ENCODE peak calls at places on chromosomes 12 and 14, in eight cellular contexts. One of them, this sample, is unnamed.

GRCh38 chr14:94646481-94646880 is 34.3 kb downstream of the SERPINA3 start:
- DNase-seq in HCT116: peak; percentile 40
- DNase-seq in mammary epithelial cell: peak; percentile 38
- DNase-seq in PC-9: no peak
- DNase-seq in mucosa of descending colon: no peak
- DNase-seq in AG10803: peak; percentile 3
- DNase-seq in HL-60: no peak
- DNase-seq in heart left ventricle: no peak
- DNase-seq in this sample: no peak

GRCh38 chr12:108832730-108833354 is 24.5 kb downstream of the SSH1 start:
- DNase-seq in heart left ventricle: no peak
- DNase-seq in HCT116: no peak
- DNase-seq in mammary epithelial cell: peak; percentile 69
- DNase-seq in PC-9: peak; percentile 45
- DNase-seq in HL-60: no peak
- DNase-seq in mucosa of descending colon: no peak
- DNase-seq in AG10803: peak; percentile 97
- DNase-seq in this sample: no peak

GRCh38 chr14:102646615-102647014 is 54.2 kb downstream of the RCOR1 start:
- DNase-seq in heart left ventricle: no peak
- DNase-seq in HL-60: no peak
- DNase-seq in AG10803: peak; percentile 8
- DNase-seq in PC-9: no peak
- DNase-seq in HCT116: no peak
- DNase-seq in mammary epithelial cell: no peak
- DNase-seq in mucosa of descending colon: no peak
- DNase-seq in this sample: no peak

GRCh38 chr12:6946033-6946919 is 2.5 kb downstream of the C12orf57 start:
- DNase-seq in mammary epithelial cell: peak; percentile 97
- DNase-seq in HCT116: peak; percentile 96
- DNase-seq in AG10803: no peak
- DNase-seq in PC-9: peak; percentile 100
- DNase-seq in HL-60: peak; percentile 86
- DNase-seq in mucosa of descending colon: peak; percentile 95
- DNase-seq in heart left ventricle: peak; percentile 79
- DNase-seq in this sample: peak; percentile 87

GRCh38 chr14:24780278-24780677 is 146.3 kb upstream of the GZMB start:
- DNase-seq in heart left ventricle: no peak
- DNase-seq in AG10803: no peak
- DNase-seq in mucosa of descending colon: no peak
- DNase-seq in HCT116: no peak
- DNase-seq in HL-60: no peak
- DNase-seq in mammary epithelial cell: no peak
- DNase-seq in PC-9: no peak
- DNase-seq in this sample: no peak

GRCh38 chr14:99603471-99603933 is 505 bp downstream of the CCDC85C start:
- DNase-seq in PC-9: no peak
- DNase-seq in AG10803: peak; percentile 43
- DNase-seq in mucosa of descending colon: peak; percentile 42
- DNase-seq in HCT116: no peak
- DNase-seq in heart left ventricle: no peak
- DNase-seq in mammary epithelial cell: peak; percentile 62
- DNase-seq in HL-60: no peak
- DNase-seq in this sample: peak; percentile 48

GRCh38 chr12:109192358-109192757 is 76.0 kb downstream of the ACACB start:
- DNase-seq in HL-60: no peak
- DNase-seq in PC-9: peak; percentile 26
- DNase-seq in mammary epithelial cell: peak; percentile 83
- DNase-seq in mucosa of descending colon: no peak
- DNase-seq in heart left ventricle: no peak
- DNase-seq in AG10803: peak; percentile 89
- DNase-seq in HCT116: no peak
- DNase-seq in this sample: no peak

GRCh38 chr14:72024504-72024903 is 92.3 kb downstream of the RGS6 start:
- DNase-seq in AG10803: no peak
- DNase-seq in HCT116: no peak
- DNase-seq in mammary epithelial cell: no peak
- DNase-seq in PC-9: no peak
- DNase-seq in heart left ventricle: no peak
- DNase-seq in mucosa of descending colon: no peak
- DNase-seq in HL-60: no peak
- DNase-seq in this sample: no peak

GRCh38 chr14:26187996-26188605 is 409.7 kb downstream of the NOVA1 start:
- DNase-seq in HCT116: no peak
- DNase-seq in HL-60: no peak
- DNase-seq in mucosa of descending colon: no peak
- DNase-seq in mammary epithelial cell: no peak
- DNase-seq in AG10803: peak; percentile 7
- DNase-seq in PC-9: no peak
- DNase-seq in heart left ventricle: no peak
- DNase-seq in this sample: no peak

GRCh38 chr14:26190644-26191043 is 407.2 kb downstream of the NOVA1 start:
- DNase-seq in heart left ventricle: no peak
- DNase-seq in mammary epithelial cell: no peak
- DNase-seq in PC-9: no peak
- DNase-seq in mucosa of descending colon: no peak
- DNase-seq in HL-60: no peak
- DNase-seq in HCT116: no peak
- DNase-seq in AG10803: no peak
- DNase-seq in this sample: no peak

GRCh38 chr14:26191666-26192065 is 406.2 kb downstream of the NOVA1 start:
- DNase-seq in HL-60: no peak
- DNase-seq in HCT116: no peak
- DNase-seq in PC-9: no peak
- DNase-seq in mammary epithelial cell: no peak
- DNase-seq in heart left ventricle: no peak
- DNase-seq in AG10803: no peak
- DNase-seq in mucosa of descending colon: no peak
- DNase-seq in this sample: no peak

GRCh38 chr14:26194816-26195215 is 403.0 kb downstream of the NOVA1 start:
- DNase-seq in AG10803: no peak
- DNase-seq in HL-60: no peak
- DNase-seq in mammary epithelial cell: no peak
- DNase-seq in HCT116: no peak
- DNase-seq in PC-9: no peak
- DNase-seq in mucosa of descending colon: no peak
- DNase-seq in heart left ventricle: no peak
- DNase-seq in this sample: no peak

DNA sequence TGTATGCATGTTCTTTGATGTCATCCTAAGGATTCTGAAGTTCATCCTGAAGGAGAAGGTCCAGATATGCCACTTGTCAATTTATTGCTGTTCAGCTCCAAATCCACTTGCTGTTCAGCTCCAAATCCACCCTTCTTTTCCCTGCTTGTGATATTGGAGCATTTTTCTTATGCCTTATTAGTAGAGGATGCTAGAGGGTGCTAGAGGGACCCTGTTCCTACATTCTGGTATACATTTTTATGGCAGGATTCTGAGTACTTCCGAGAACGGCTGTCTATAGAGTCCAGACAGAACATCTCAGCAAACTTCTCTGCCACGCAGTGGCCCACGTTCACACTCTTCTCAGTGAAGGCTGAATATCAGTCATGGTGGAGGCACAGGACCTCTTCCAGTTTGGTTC is 406.7 kb downstream of the NOVA1 start:
- DNase-seq in heart left ventricle: no peak
- DNase-seq in AG10803: no peak
- DNase-seq in HCT116: no peak
- DNase-seq in mucosa of descending colon: no peak
- DNase-seq in mammary epithelial cell: no peak
- DNase-seq in HL-60: no peak
- DNase-seq in PC-9: no peak
- DNase-seq in this sample: no peak
- TF ChIP-seq CTCF in heart left ventricle: no peak
- TF ChIP-seq CTCF in AG10803: peak; percentile 6
- TF ChIP-seq CTCF in HCT116: no peak
- TF ChIP-seq CTCF in mucosa of descending colon: no peak
- TF ChIP-seq CTCF in mammary epithelial cell: no peak
- TF ChIP-seq CTCF in HL-60: no peak
- TF ChIP-seq CTCF in PC-9: no peak
- TF ChIP-seq CTCF in this sample: no peak

GRCh38 chr12:4164591-4165558 is 108.7 kb upstream of the CCND2 start:
- DNase-seq in HCT116: no peak
- DNase-seq in HL-60: no peak
- DNase-seq in heart left ventricle: peak; percentile 78
- DNase-seq in AG10803: peak; percentile 49
- DNase-seq in PC-9: no peak
- DNase-seq in mammary epithelial cell: peak; percentile 57
- DNase-seq in mucosa of descending colon: peak; percentile 50
- DNase-seq in this sample: peak; percentile 78
- H3K4me3 ChIP-seq in HCT116: no peak overlapping the region
- H3K4me3 ChIP-seq in HL-60: no peak overlapping the region
- H3K4me3 ChIP-seq in heart left ventricle: peak overlapping the region; percentile 36
- H3K4me3 ChIP-seq in AG10803: peak overlapping the region; percentile 41
- H3K4me3 ChIP-seq in PC-9: no peak overlapping the region
- H3K4me3 ChIP-seq in mammary epithelial cell: peak overlapping the region; percentile 16
- H3K4me3 ChIP-seq in mucosa of descending colon: no peak overlapping the region
- H3K4me3 ChIP-seq in this sample: peak overlapping the region; percentile 53

GRCh38 chr14:33323979-33324378 is 385.3 kb downstream of the NPAS3 start:
- DNase-seq in heart left ventricle: no peak
- DNase-seq in AG10803: no peak
- DNase-seq in HL-60: no peak
- DNase-seq in mucosa of descending colon: no peak
- DNase-seq in mammary epithelial cell: no peak
- DNase-seq in HCT116: no peak
- DNase-seq in PC-9: no peak
- DNase-seq in this sample: no peak
- TF ChIP-seq CTCF in heart left ventricle: no peak
- TF ChIP-seq CTCF in AG10803: no peak
- TF ChIP-seq CTCF in HL-60: no peak
- TF ChIP-seq CTCF in mucosa of descending colon: no peak
- TF ChIP-seq CTCF in mammary epithelial cell: no peak
- TF ChIP-seq CTCF in HCT116: no peak
- TF ChIP-seq CTCF in PC-9: no peak
- TF ChIP-seq CTCF in this sample: no peak

GRCh38 chr12:132764231-132764630 is 2.6 kb upstream of the ANKLE2 start:
- DNase-seq in HCT116: no peak
- DNase-seq in HL-60: no peak
- DNase-seq in mammary epithelial cell: no peak
- DNase-seq in AG10803: no peak
- DNase-seq in mucosa of descending colon: no peak
- DNase-seq in PC-9: no peak
- DNase-seq in heart left ventricle: peak; percentile 53
- DNase-seq in this sample: no peak

GRCh38 chr12:132765366-132765765 is 3.7 kb upstream of the ANKLE2 start:
- DNase-seq in AG10803: no peak
- DNase-seq in mucosa of descending colon: no peak
- DNase-seq in HL-60: no peak
- DNase-seq in heart left ventricle: peak; percentile 6
- DNase-seq in mammary epithelial cell: no peak
- DNase-seq in PC-9: no peak
- DNase-seq in HCT116: no peak
- DNase-seq in this sample: no peak

GRCh38 chr12:132766380-132767085 is 4.9 kb upstream of the ANKLE2 start:
- DNase-seq in HCT116: no peak
- DNase-seq in HL-60: no peak
- DNase-seq in heart left ventricle: peak; percentile 86
- DNase-seq in PC-9: no peak
- DNase-seq in mammary epithelial cell: no peak
- DNase-seq in mucosa of descending colon: peak; percentile 67
- DNase-seq in AG10803: peak; percentile 11
- DNase-seq in this sample: no peak

GRCh38 chr12:132761911-132762583 is 415 bp upstream of the ANKLE2 start:
- DNase-seq in AG10803: peak; percentile 90
- DNase-seq in HCT116: peak; percentile 48
- DNase-seq in mammary epithelial cell: peak; percentile 90
- DNase-seq in PC-9: peak; percentile 82
- DNase-seq in heart left ventricle: peak; percentile 93
- DNase-seq in HL-60: peak; percentile 85
- DNase-seq in mucosa of descending colon: peak; percentile 83
- DNase-seq in this sample: peak; percentile 92

DNA sequence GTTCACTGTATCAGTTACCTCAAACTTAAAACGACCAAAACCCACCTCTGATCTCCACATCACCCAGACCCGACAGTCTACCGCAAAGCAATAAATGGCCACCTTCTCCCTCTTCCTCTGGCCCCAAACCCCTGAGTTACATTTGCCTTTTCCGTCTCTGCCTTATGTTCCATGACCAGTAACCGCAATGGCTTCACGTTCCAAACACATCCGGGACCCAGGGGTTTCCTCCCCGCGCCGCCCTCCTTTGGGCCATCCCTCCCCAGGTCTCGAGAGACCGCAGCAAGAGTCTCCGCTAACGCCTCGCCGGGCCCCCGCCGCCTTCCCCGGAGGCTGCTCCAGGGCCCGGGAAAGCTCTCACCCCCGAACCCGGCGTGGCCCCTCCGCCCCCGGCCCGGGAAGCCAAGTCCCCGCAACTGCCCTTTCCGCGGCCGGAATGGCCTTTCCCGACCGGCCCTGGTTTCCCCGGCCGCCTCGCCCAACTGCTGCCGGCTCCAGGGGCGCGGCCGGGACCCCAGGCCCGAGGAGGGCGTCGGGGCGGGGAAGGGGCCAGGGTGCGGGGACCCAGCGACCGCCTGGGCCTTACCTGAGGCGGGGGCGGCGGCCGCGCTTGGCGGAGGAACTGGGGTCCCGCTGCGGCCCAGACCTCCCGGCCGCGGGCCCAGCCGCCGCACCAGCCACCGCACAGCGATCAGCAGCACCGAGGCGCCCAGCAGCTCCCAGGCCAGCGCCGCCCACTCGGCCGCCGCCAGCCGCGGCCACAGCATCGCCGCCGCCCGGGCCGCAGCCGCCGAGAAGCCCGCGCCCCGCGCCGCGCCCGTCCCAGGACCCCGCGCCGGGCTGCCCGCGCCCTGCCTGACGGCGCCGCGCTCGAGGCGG is at the start of gene ANKLE2:
- DNase-seq in mucosa of descending colon: peak; percentile 56
- DNase-seq in PC-9: peak; percentile 32
- DNase-seq in AG10803: peak; percentile 78
- DNase-seq in HL-60: peak; percentile 41
- DNase-seq in heart left ventricle: peak; percentile 76
- DNase-seq in mammary epithelial cell: peak; percentile 61
- DNase-seq in HCT116: no peak
- DNase-seq in this sample: peak; percentile 69
- H3K4me3 ChIP-seq in mucosa of descending colon: peak within 1 kb of the TSS; percentile 99
- H3K4me3 ChIP-seq in PC-9: peak within 1 kb of the TSS; percentile 99
- H3K4me3 ChIP-seq in AG10803: peak within 1 kb of the TSS; percentile 88
- H3K4me3 ChIP-seq in HL-60: peak within 1 kb of the TSS; percentile 80
- H3K4me3 ChIP-seq in heart left ventricle: peak within 1 kb of the TSS; percentile 90
- H3K4me3 ChIP-seq in mammary epithelial cell: peak within 1 kb of the TSS; percentile 96
- H3K4me3 ChIP-seq in HCT116: peak within 1 kb of the TSS; percentile 81
- H3K4me3 ChIP-seq in this sample: peak within 1 kb of the TSS; percentile 94

GRCh38 chr14:89336338-89336737 is 80.7 kb downstream of the FOXN3 start:
- DNase-seq in AG10803: no peak
- DNase-seq in mucosa of descending colon: no peak
- DNase-seq in heart left ventricle: no peak
- DNase-seq in HL-60: no peak
- DNase-seq in HCT116: no peak
- DNase-seq in PC-9: no peak
- DNase-seq in mammary epithelial cell: no peak
- DNase-seq in this sample: no peak
- TF ChIP-seq CTCF in AG10803: no peak
- TF ChIP-seq CTCF in mucosa of descending colon: no peak
- TF ChIP-seq CTCF in heart left ventricle: no peak
- TF ChIP-seq CTCF in HL-60: no peak
- TF ChIP-seq CTCF in HCT116: no peak
- TF ChIP-seq CTCF in PC-9: no peak
- TF ChIP-seq CTCF in mammary epithelial cell: peak; percentile 2
- TF ChIP-seq CTCF in this sample: peak; percentile 44

GRCh38 chr12:116122639-116123038 is 154.9 kb downstream of the MED13L start:
- DNase-seq in HL-60: no peak
- DNase-seq in HCT116: no peak
- DNase-seq in AG10803: no peak
- DNase-seq in heart left ventricle: no peak
- DNase-seq in mammary epithelial cell: no peak
- DNase-seq in mucosa of descending colon: no peak
- DNase-seq in PC-9: no peak
- DNase-seq in this sample: no peak
- H3K4me3 ChIP-seq in HL-60: no peak overlapping the region
- H3K4me3 ChIP-seq in HCT116: no peak overlapping the region
- H3K4me3 ChIP-seq in AG10803: no peak overlapping the region
- H3K4me3 ChIP-seq in heart left ventricle: no peak overlapping the region
- H3K4me3 ChIP-seq in mammary epithelial cell: no peak overlapping the region
- H3K4me3 ChIP-seq in mucosa of descending colon: no peak overlapping the region
- H3K4me3 ChIP-seq in PC-9: no peak overlapping the region
- H3K4me3 ChIP-seq in this sample: no peak overlapping the region

This sample was measured in GM06990.